ENCODE peak calls at places on chromosome 21, in nine cellular contexts. One of them, this sample, is unnamed.

GRCh38 chr21:21010698-21011097 is 12.5 kb downstream of the NCAM2 start:
- DNase-seq in spleen: no peak
- DNase-seq in stomach: no peak
- DNase-seq in K562: no peak
- DNase-seq in sigmoid colon: no peak
- DNase-seq in transverse colon: no peak
- DNase-seq in breast epithelium: no peak
- DNase-seq in HCT116: no peak
- DNase-seq in prostate gland: no peak
- DNase-seq in this sample: no peak

GRCh38 chr21:33443174-33443573 is 36.6 kb downstream of the TMEM50B start:
- DNase-seq in stomach: no peak
- DNase-seq in breast epithelium: no peak
- DNase-seq in spleen: no peak
- DNase-seq in prostate gland: no peak
- DNase-seq in HCT116: no peak
- DNase-seq in K562: no peak
- DNase-seq in sigmoid colon: no peak
- DNase-seq in transverse colon: no peak
- DNase-seq in this sample: no peak

GRCh38 chr21:14722841-14723483 is 176.8 kb upstream of the SAMSN1 start:
- DNase-seq in sigmoid colon: no peak
- DNase-seq in breast epithelium: no peak
- DNase-seq in HCT116: no peak
- DNase-seq in K562: no peak
- DNase-seq in transverse colon: no peak
- DNase-seq in spleen: no peak
- DNase-seq in prostate gland: no peak
- DNase-seq in stomach: no peak
- DNase-seq in this sample: no peak

GRCh38 chr21:33290441-33290840 is 24.3 kb downstream of the IL10RB start:
- DNase-seq in prostate gland: no peak
- DNase-seq in transverse colon: peak; percentile 51
- DNase-seq in spleen: no peak
- DNase-seq in K562: no peak
- DNase-seq in stomach: peak; percentile 36
- DNase-seq in HCT116: no peak
- DNase-seq in breast epithelium: no peak
- DNase-seq in sigmoid colon: no peak
- DNase-seq in this sample: no peak

GRCh38 chr21:18832950-18833349 is 429.4 kb upstream of the TMPRSS15 start:
- DNase-seq in stomach: no peak
- DNase-seq in K562: no peak
- DNase-seq in transverse colon: no peak
- DNase-seq in HCT116: no peak
- DNase-seq in breast epithelium: no peak
- DNase-seq in spleen: no peak
- DNase-seq in prostate gland: no peak
- DNase-seq in sigmoid colon: no peak
- DNase-seq in this sample: no peak

GRCh38 chr21:28832013-28832714 is 160.5 kb downstream of the LTN1 start:
- DNase-seq in stomach: no peak
- DNase-seq in breast epithelium: no peak
- DNase-seq in transverse colon: no peak
- DNase-seq in spleen: no peak
- DNase-seq in prostate gland: no peak
- DNase-seq in sigmoid colon: no peak
- DNase-seq in K562: peak; percentile 15
- DNase-seq in HCT116: no peak
- DNase-seq in this sample: no peak

GRCh38 chr21:29506947-29507346 is 208.2 kb downstream of the BACH1 start:
- DNase-seq in prostate gland: no peak
- DNase-seq in breast epithelium: no peak
- DNase-seq in spleen: no peak
- DNase-seq in stomach: no peak
- DNase-seq in K562: no peak
- DNase-seq in sigmoid colon: no peak
- DNase-seq in HCT116: no peak
- DNase-seq in transverse colon: no peak
- DNase-seq in this sample: no peak

GRCh38 chr21:35096959-35097358 is 47.9 kb upstream of the RUNX1 start:
- DNase-seq in breast epithelium: no peak
- DNase-seq in stomach: no peak
- DNase-seq in HCT116: no peak
- DNase-seq in spleen: no peak
- DNase-seq in transverse colon: no peak
- DNase-seq in prostate gland: no peak
- DNase-seq in sigmoid colon: no peak
- DNase-seq in K562: no peak
- DNase-seq in this sample: no peak

GRCh38 chr21:32889596-32889995 is 118.0 kb upstream of the PAXBP1 start:
- DNase-seq in breast epithelium: no peak
- DNase-seq in stomach: no peak
- DNase-seq in K562: no peak
- DNase-seq in sigmoid colon: no peak
- DNase-seq in transverse colon: no peak
- DNase-seq in HCT116: no peak
- DNase-seq in prostate gland: no peak
- DNase-seq in spleen: no peak
- DNase-seq in this sample: no peak

GRCh38 chr21:44012474-44013379 is 618 bp downstream of the TRAPPC10 start:
- DNase-seq in prostate gland: peak; percentile 30
- DNase-seq in K562: peak; percentile 93
- DNase-seq in sigmoid colon: peak; percentile 74
- DNase-seq in spleen: peak; percentile 95
- DNase-seq in stomach: peak; percentile 55
- DNase-seq in transverse colon: peak; percentile 83
- DNase-seq in breast epithelium: no peak
- DNase-seq in HCT116: no peak
- DNase-seq in this sample: no peak

GRCh38 chr21:21295303-21295702 is 297.1 kb downstream of the NCAM2 start:
- DNase-seq in transverse colon: no peak
- DNase-seq in HCT116: no peak
- DNase-seq in K562: peak; percentile 16
- DNase-seq in stomach: no peak
- DNase-seq in prostate gland: no peak
- DNase-seq in spleen: no peak
- DNase-seq in sigmoid colon: no peak
- DNase-seq in breast epithelium: no peak
- DNase-seq in this sample: no peak

GRCh38 chr21:15848632-15849031 is 118.8 kb downstream of the USP25 start:
- DNase-seq in spleen: no peak
- DNase-seq in stomach: no peak
- DNase-seq in sigmoid colon: no peak
- DNase-seq in transverse colon: no peak
- DNase-seq in prostate gland: no peak
- DNase-seq in breast epithelium: no peak
- DNase-seq in HCT116: no peak
- DNase-seq in K562: no peak
- DNase-seq in this sample: no peak

GRCh38 chr21:30463713-30464112 is 16.5 kb downstream of the KRTAP19-1 start:
- DNase-seq in transverse colon: no peak
- DNase-seq in breast epithelium: no peak
- DNase-seq in HCT116: no peak
- DNase-seq in sigmoid colon: no peak
- DNase-seq in K562: no peak
- DNase-seq in stomach: no peak
- DNase-seq in prostate gland: no peak
- DNase-seq in spleen: no peak
- DNase-seq in this sample: no peak

GRCh38 chr21:25708467-25709065 is 26.1 kb downstream of the ATP5PF start:
- DNase-seq in prostate gland: peak; percentile 36
- DNase-seq in HCT116: peak; percentile 26
- DNase-seq in breast epithelium: no peak
- DNase-seq in transverse colon: peak; percentile 21
- DNase-seq in stomach: peak; percentile 40
- DNase-seq in sigmoid colon: no peak
- DNase-seq in K562: peak; percentile 49
- DNase-seq in spleen: no peak
- DNase-seq in this sample: no peak

GRCh38 chr21:34526618-34527290 is 14.7 kb upstream of the KCNE1 start:
- DNase-seq in stomach: peak; percentile 77
- DNase-seq in sigmoid colon: peak; percentile 92
- DNase-seq in prostate gland: peak; percentile 69
- DNase-seq in transverse colon: peak; percentile 76
- DNase-seq in HCT116: peak; percentile 74
- DNase-seq in breast epithelium: no peak
- DNase-seq in spleen: no peak
- DNase-seq in K562: no peak
- DNase-seq in this sample: peak; percentile 97

GRCh38 chr21:33025471-33026298 is at the start of gene OLIG2:
- DNase-seq in stomach: no peak
- DNase-seq in spleen: no peak
- DNase-seq in transverse colon: no peak
- DNase-seq in prostate gland: no peak
- DNase-seq in HCT116: no peak
- DNase-seq in K562: peak; percentile 36
- DNase-seq in sigmoid colon: peak; percentile 50
- DNase-seq in breast epithelium: no peak
- DNase-seq in this sample: no peak

GRCh38 chr21:21007606-21008005 is 9.4 kb downstream of the NCAM2 start:
- DNase-seq in HCT116: no peak
- DNase-seq in stomach: no peak
- DNase-seq in prostate gland: no peak
- DNase-seq in K562: no peak
- DNase-seq in breast epithelium: no peak
- DNase-seq in sigmoid colon: no peak
- DNase-seq in transverse colon: no peak
- DNase-seq in spleen: no peak
- DNase-seq in this sample: no peak

GRCh38 chr21:19123053-19123452 is 719.5 kb upstream of the TMPRSS15 start:
- DNase-seq in sigmoid colon: no peak
- DNase-seq in K562: no peak
- DNase-seq in prostate gland: no peak
- DNase-seq in spleen: no peak
- DNase-seq in stomach: no peak
- DNase-seq in HCT116: no peak
- DNase-seq in breast epithelium: no peak
- DNase-seq in transverse colon: no peak
- DNase-seq in this sample: no peak

GRCh38 chr21:22409571-22409970 is 1411.4 kb downstream of the NCAM2 start:
- DNase-seq in spleen: no peak
- DNase-seq in transverse colon: no peak
- DNase-seq in K562: no peak
- DNase-seq in prostate gland: no peak
- DNase-seq in stomach: no peak
- DNase-seq in breast epithelium: no peak
- DNase-seq in sigmoid colon: no peak
- DNase-seq in HCT116: no peak
- DNase-seq in this sample: no peak

GRCh38 chr21:39667353-39667891 is 54.7 kb downstream of the B3GALT5 start:
- DNase-seq in K562: no peak
- DNase-seq in spleen: no peak
- DNase-seq in HCT116: no peak
- DNase-seq in stomach: no peak
- DNase-seq in sigmoid colon: no peak
- DNase-seq in prostate gland: no peak
- DNase-seq in transverse colon: no peak
- DNase-seq in breast epithelium: no peak
- DNase-seq in this sample: no peak
- H3K4me1 ChIP-seq in K562: no peaks in the 10 kb centered on the region
- H3K4me1 ChIP-seq in spleen: no peaks in the 10 kb centered on the region
- H3K4me1 ChIP-seq in HCT116: no peaks in the 10 kb centered on the region
- H3K4me1 ChIP-seq in stomach: no peaks in the 10 kb centered on the region
- H3K4me1 ChIP-seq in sigmoid colon: no peaks in the 10 kb centered on the region
- H3K4me1 ChIP-seq in prostate gland: no peaks in the 10 kb centered on the region
- H3K4me1 ChIP-seq in transverse colon: peaks cover 15% of the 10 kb centered on the region
- H3K4me1 ChIP-seq in breast epithelium: no peaks in the 10 kb centered on the region
- H3K4me1 ChIP-seq in this sample: no peaks in the 10 kb centered on the region

GRCh38 chr21:45570826-45571601 is 28.8 kb upstream of the SLC19A1 start:
- DNase-seq in transverse colon: no peak
- DNase-seq in sigmoid colon: peak; percentile 94
- DNase-seq in K562: no peak
- DNase-seq in breast epithelium: no peak
- DNase-seq in stomach: peak; percentile 24
- DNase-seq in HCT116: no peak
- DNase-seq in spleen: peak; percentile 49
- DNase-seq in prostate gland: no peak
- DNase-seq in this sample: no peak
- TF ChIP-seq POLR2AphosphoS5 in transverse colon: peak; percentile 28
- TF ChIP-seq POLR2AphosphoS5 in sigmoid colon: peak; percentile 69
- TF ChIP-seq POLR2AphosphoS5 in K562: no peak
- TF ChIP-seq POLR2AphosphoS5 in breast epithelium: no peak
- TF ChIP-seq POLR2AphosphoS5 in stomach: no peak
- TF ChIP-seq POLR2AphosphoS5 in HCT116: no peak
- TF ChIP-seq POLR2AphosphoS5 in spleen: no peak
- TF ChIP-seq POLR2AphosphoS5 in prostate gland: no peak
- TF ChIP-seq POLR2AphosphoS5 in this sample: no peak

GRCh38 chr21:36247316-36247715 is 72.7 kb upstream of the MORC3 start:
- DNase-seq in HCT116: no peak
- DNase-seq in sigmoid colon: no peak
- DNase-seq in transverse colon: no peak
- DNase-seq in spleen: no peak
- DNase-seq in K562: no peak
- DNase-seq in stomach: no peak
- DNase-seq in prostate gland: no peak
- DNase-seq in breast epithelium: no peak
- DNase-seq in this sample: no peak
- TF ChIP-seq POLR2A in HCT116: no peak
- TF ChIP-seq POLR2A in sigmoid colon: no peak
- TF ChIP-seq POLR2A in transverse colon: no peak
- TF ChIP-seq POLR2A in spleen: no peak
- TF ChIP-seq POLR2A in K562: no peak
- TF ChIP-seq POLR2A in stomach: no peak
- TF ChIP-seq POLR2A in prostate gland: no peak
- TF ChIP-seq POLR2A in breast epithelium: no peak
- TF ChIP-seq POLR2A in this sample: no peak

GRCh38 chr21:42536601-42537000 is 22.9 kb downstream of the SLC37A1 start:
- DNase-seq in K562: no peak
- DNase-seq in spleen: no peak
- DNase-seq in transverse colon: no peak
- DNase-seq in sigmoid colon: peak; percentile 9
- DNase-seq in prostate gland: no peak
- DNase-seq in breast epithelium: peak; percentile 24
- DNase-seq in stomach: no peak
- DNase-seq in HCT116: no peak
- DNase-seq in this sample: no peak

GRCh38 chr21:42534361-42534900 is 20.8 kb downstream of the SLC37A1 start:
- DNase-seq in spleen: no peak
- DNase-seq in breast epithelium: no peak
- DNase-seq in HCT116: no peak
- DNase-seq in stomach: peak; percentile 26
- DNase-seq in prostate gland: no peak
- DNase-seq in sigmoid colon: peak; percentile 75
- DNase-seq in transverse colon: peak; percentile 31
- DNase-seq in K562: no peak
- DNase-seq in this sample: no peak

GRCh38 chr21:42537106-42537742 is 23.6 kb downstream of the SLC37A1 start:
- DNase-seq in transverse colon: no peak
- DNase-seq in spleen: no peak
- DNase-seq in prostate gland: no peak
- DNase-seq in HCT116: no peak
- DNase-seq in sigmoid colon: peak; percentile 14
- DNase-seq in stomach: no peak
- DNase-seq in breast epithelium: peak; percentile 15
- DNase-seq in K562: peak; percentile 48
- DNase-seq in this sample: no peak

GRCh38 chr21:42534901-42535378 is 21.3 kb downstream of the SLC37A1 start:
- DNase-seq in transverse colon: peak; percentile 19
- DNase-seq in sigmoid colon: no peak
- DNase-seq in prostate gland: no peak
- DNase-seq in HCT116: no peak
- DNase-seq in stomach: peak; percentile 24
- DNase-seq in breast epithelium: no peak
- DNase-seq in spleen: no peak
- DNase-seq in K562: no peak
- DNase-seq in this sample: no peak

GRCh38 chr21:42535602-42536171 is 22.0 kb downstream of the SLC37A1 start:
- DNase-seq in transverse colon: peak; percentile 42
- DNase-seq in sigmoid colon: peak; percentile 61
- DNase-seq in HCT116: no peak
- DNase-seq in K562: no peak
- DNase-seq in breast epithelium: peak; percentile 65
- DNase-seq in prostate gland: no peak
- DNase-seq in spleen: peak; percentile 90
- DNase-seq in stomach: peak; percentile 72
- DNase-seq in this sample: no peak
- H3K4me1 ChIP-seq in transverse colon: peaks cover 36% of the 10 kb centered on the region
- H3K4me1 ChIP-seq in sigmoid colon: no peaks in the 10 kb centered on the region
- H3K4me1 ChIP-seq in HCT116: no peaks in the 10 kb centered on the region
- H3K4me1 ChIP-seq in K562: peaks cover 12% of the 10 kb centered on the region
- H3K4me1 ChIP-seq in breast epithelium: no peaks in the 10 kb centered on the region
- H3K4me1 ChIP-seq in prostate gland: peaks cover 28% of the 10 kb centered on the region
- H3K4me1 ChIP-seq in spleen: peaks cover 50% of the 10 kb centered on the region
- H3K4me1 ChIP-seq in stomach: peaks cover 29% of the 10 kb centered on the region
- H3K4me1 ChIP-seq in this sample: peaks cover 8% of the 10 kb centered on the region